ENCODE peak calls at places on chromosomes 4 and X, in four cellular contexts. Z is astrocyte, L is fibroblast of the aortic adventitia, G is H1. K is an unnamed sample.

GRCh38 chrX:31217111-31217510 is 145.3 kb upstream of the FTHL17 start:
- DNase-seq in Z (no peak), L (no peak), G (no peak), K (no peak)

GRCh38 chr4:84146300-84146942 is 352.7 kb downstream of the NKX6-1 start:
- DNase-seq in Z (no peak), L (no peak), G (no peak), K (no peak)

GRCh38 chr4:28010543-28011235 is 1150.0 kb downstream of the STIM2 start:
- DNase-seq in Z (no peak), L (peak; percentile 7), G (no peak), K (peak; percentile 17)

GRCh38 chr4:85703098-85703497 is 228.1 kb downstream of the ARHGAP24 start:
- DNase-seq in Z (no peak), L (no peak), G (no peak), K (peak; percentile 7)

GRCh38 chr4:183185018-183185417 is 86.0 kb downstream of the WWC2 start:
- DNase-seq in Z (peak; percentile 97), L (no peak), G (no peak), K (no peak)

GRCh38 chr4:127759893-127760292 is 22.2 kb upstream of the HSPA4L start:
- DNase-seq in Z (no peak), L (no peak), G (no peak), K (peak; percentile 31)

GRCh38 chrX:154819771-154820341 is 14.6 kb upstream of the MPP1 start:
- DNase-seq in Z (no peak), L (no peak), G (no peak), K (no peak)

GRCh38 chrX:119190251-119190651 is 45.8 kb upstream of the PGRMC1 start:
- DNase-seq in Z (no peak), L (peak; percentile 17), G (no peak), K (peak; percentile 1)

GRCh38 chr4:31290836-31291235 is 570.7 kb downstream of the PCDH7 start:
- DNase-seq in Z (no peak), L (no peak), G (peak; percentile 3), K (no peak)

GRCh38 chr4:165580379-165580905 is 201.6 kb downstream of the CPE start:
- DNase-seq in Z (peak; percentile 99), L (peak; percentile 88), G (no peak), K (peak; percentile 99)

GRCh38 chrX:22246620-22247019 is 26.1 kb upstream of the CBLL2 start:
- DNase-seq in Z (peak; percentile 79), L (peak; percentile 40), G (no peak), K (no peak)

GRCh38 chrX:12987900-12988594 is 13.1 kb downstream of the TMSB4X start:
- DNase-seq in Z (no peak), L (no peak), G (no peak), K (no peak)

GRCh38 chr4:42412251-42412650 is 15.0 kb downstream of the SHISA3 start:
- DNase-seq in Z (peak; percentile 93), L (peak; percentile 98), G (no peak), K (peak; percentile 97)

GRCh38 chr4:4677825-4678522 is 136.1 kb upstream of the STX18 start:
- DNase-seq in Z (peak; percentile 29), L (peak; percentile 83), G (no peak), K (peak; percentile 69)

GRCh38 chrX:23661671-23662070 is 5.6 kb upstream of the PRDX4 start:
- DNase-seq in Z (peak; percentile 67), L (peak; percentile 4), G (no peak), K (no peak)

GRCh38 chr4:145293658-145294057 is 113.3 kb upstream of the OTUD4 start:
- DNase-seq in Z (peak; percentile 40), L (no peak), G (no peak), K (no peak)

GRCh38 chrX:129679856-129680255 is 25.1 kb upstream of the APLN start:
- DNase-seq in Z (no peak), L (no peak), G (no peak), K (no peak)

GRCh38 chrX:9055354-9055753 is 21.4 kb upstream of the FAM9B start:
- DNase-seq in Z (no peak), L (no peak), G (no peak), K (no peak)

GRCh38 chr4:186759990-186760389 is 36.3 kb upstream of the FAT1 start:
- DNase-seq in Z (no peak), L (no peak), G (no peak), K (no peak)

GRCh38 chr4:2977116-2978097 is 14.0 kb downstream of the GRK4 start:
- DNase-seq in Z (peak; percentile 72), L (peak; percentile 25), G (no peak), K (peak; percentile 66)

GRCh38 chr4:87068591-87069021 is 133.8 kb downstream of the AFF1 start:
- DNase-seq in Z (no peak), L (no peak), G (no peak), K (peak; percentile 74)

GRCh38 chrX:118484216-118484903 is 11.3 kb upstream of the DOCK11 start:
- DNase-seq in Z (no peak), L (no peak), G (no peak), K (peak; percentile 5)

GRCh38 chr4:136651278-136651667 is 881.0 kb downstream of the PCDH18 start:
- DNase-seq in Z (peak; percentile 20), L (no peak), G (no peak), K (no peak)

GRCh38 chrX:108122748-108123147 is 31.2 kb downstream of the ATG4A start:
- DNase-seq in Z (peak; percentile 72), L (peak; percentile 71), G (no peak), K (peak; percentile 18)

GRCh38 chrX:110384490-110384889 is 25.8 kb downstream of the RTL9 start:
- DNase-seq in Z (peak; percentile 66), L (no peak), G (no peak), K (peak; percentile 19)

GRCh38 chr4:8589831-8590545 is 2.6 kb upstream of the CPZ start:
- DNase-seq in Z (peak; percentile 16), L (no peak), G (no peak), K (no peak)

GRCh38 chrX:88425739-88426138 is 321.3 kb upstream of the CPXCR1 start:
- DNase-seq in Z (no peak), L (peak; percentile 1), G (no peak), K (peak; percentile 5)

GRCh38 chr4:87029356-87029755 is 94.5 kb downstream of the AFF1 start:
- DNase-seq in Z (no peak), L (peak; percentile 42), G (no peak), K (peak; percentile 46)

GRCh38 chr4:99436462-99436861 is 1.3 kb upstream of the ADH7 start:
- DNase-seq in Z (no peak), L (no peak), G (no peak), K (no peak)

DNA sequence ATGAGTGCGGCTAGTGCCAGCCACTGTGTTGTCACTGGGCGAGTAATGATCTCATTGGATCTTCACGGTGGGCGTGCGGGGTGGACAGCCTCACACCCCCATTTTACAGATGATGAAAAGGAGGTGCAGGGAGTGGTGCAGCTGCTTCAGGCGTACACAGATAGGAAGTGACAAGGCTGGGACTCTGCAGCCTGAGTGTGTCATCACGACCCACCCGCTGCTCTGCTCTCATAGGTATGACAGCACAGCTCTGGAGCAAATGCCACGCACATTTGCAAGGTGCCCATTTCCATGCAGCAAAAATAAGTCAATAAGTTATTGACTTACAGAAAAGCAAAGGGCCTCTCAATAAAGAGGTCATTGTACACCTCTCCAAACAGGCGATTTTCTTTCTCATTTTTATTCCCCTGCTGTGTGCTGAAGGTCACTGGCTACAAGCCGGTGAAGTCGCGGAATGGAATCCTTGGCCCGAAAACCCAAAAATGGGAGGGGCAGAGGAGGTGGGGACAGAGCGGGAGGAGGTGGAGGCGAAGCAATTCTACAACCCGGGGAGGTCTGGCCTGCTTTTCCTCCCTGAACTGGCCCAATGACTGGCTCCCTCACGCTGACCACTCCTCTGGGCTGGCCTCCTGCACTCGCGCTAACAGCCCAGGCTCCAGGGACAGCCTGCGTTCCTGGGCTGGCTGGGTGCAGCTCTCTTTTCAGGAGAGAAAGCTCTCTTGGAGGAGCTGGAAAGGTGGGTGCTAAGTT is at the start of gene SOD3:
- DNase-seq in Z (peak; percentile 88), L (peak; percentile 95), G (peak; percentile 53), K (peak; percentile 93)
- H3K4me3 ChIP-seq in Z (peak within 1 kb of the TSS; percentile 29), L (peak within 1 kb of the TSS; percentile 63), G (peak within 1 kb of the TSS; percentile 42), K (peak within 1 kb of the TSS; percentile 34)

DNA sequence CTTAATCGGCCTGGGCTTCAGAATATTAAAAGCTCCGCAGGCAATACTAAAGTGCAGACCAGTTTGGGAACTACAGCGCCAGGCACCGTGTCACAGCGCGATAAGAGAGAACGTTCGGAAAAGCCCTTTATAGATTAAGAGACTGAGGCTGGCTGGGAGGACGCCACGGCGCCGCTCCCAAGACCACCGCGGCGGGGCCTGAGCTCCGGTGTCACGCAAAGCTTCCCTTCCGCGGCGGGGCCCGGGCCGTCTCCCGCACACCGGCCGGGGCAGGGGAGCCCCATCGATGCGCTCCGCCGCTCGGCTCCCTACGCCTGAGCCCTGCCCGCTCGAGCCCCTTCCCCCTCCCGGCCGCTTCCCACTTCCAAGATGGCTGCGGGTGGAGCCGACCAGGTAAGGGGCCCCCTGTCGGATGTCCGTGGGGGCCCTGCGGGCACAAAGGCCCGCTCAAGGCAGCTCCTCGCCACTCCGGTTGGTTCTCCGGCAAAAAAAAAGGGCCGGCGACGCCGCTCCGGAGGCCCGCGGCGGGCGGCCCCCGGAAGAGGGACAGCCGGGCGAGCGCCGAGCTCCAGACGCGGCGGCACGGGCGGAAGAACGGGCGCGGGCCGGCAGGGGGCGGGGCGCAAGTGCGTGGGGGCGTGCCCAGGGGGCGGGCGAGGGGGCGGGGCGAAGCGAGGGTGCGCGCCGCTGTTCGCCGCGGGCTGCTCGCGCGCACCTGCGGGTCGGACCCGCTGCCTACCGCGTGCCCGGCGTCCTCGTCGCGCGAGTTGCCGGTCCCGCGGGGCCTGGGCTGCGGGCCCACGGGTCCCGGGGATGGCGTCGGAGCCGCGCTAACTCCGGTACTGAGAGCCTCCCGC is at the start of gene TBC1D14:
- DNase-seq in Z (peak; percentile 72), L (peak; percentile 78), G (no peak), K (peak; percentile 89)
- TF ChIP-seq CTCF in Z (no peak), L (peak; percentile 14), G (no peak), K (no peak)

GRCh38 chr4:48193096-48193836 is 59.2 kb upstream of the TXK start:
- DNase-seq in Z (no peak), L (no peak), G (no peak), K (no peak)
- H3K4me3 ChIP-seq in Z (no peak overlapping the region), L (no peak overlapping the region), G (no peak overlapping the region), K (no peak overlapping the region)

GRCh38 chr4:63349674-63350025 is 1059.6 kb downstream of the TECRL start:
- DNase-seq in Z (no peak), L (no peak), G (no peak), K (no peak)

GRCh38 chr4:63348735-63349673 is 1060.2 kb downstream of the TECRL start:
- DNase-seq in Z (no peak), L (no peak), G (no peak), K (no peak)
- TF ChIP-seq CTCF in Z (no peak), L (no peak), G (no peak), K (no peak)

DNA sequence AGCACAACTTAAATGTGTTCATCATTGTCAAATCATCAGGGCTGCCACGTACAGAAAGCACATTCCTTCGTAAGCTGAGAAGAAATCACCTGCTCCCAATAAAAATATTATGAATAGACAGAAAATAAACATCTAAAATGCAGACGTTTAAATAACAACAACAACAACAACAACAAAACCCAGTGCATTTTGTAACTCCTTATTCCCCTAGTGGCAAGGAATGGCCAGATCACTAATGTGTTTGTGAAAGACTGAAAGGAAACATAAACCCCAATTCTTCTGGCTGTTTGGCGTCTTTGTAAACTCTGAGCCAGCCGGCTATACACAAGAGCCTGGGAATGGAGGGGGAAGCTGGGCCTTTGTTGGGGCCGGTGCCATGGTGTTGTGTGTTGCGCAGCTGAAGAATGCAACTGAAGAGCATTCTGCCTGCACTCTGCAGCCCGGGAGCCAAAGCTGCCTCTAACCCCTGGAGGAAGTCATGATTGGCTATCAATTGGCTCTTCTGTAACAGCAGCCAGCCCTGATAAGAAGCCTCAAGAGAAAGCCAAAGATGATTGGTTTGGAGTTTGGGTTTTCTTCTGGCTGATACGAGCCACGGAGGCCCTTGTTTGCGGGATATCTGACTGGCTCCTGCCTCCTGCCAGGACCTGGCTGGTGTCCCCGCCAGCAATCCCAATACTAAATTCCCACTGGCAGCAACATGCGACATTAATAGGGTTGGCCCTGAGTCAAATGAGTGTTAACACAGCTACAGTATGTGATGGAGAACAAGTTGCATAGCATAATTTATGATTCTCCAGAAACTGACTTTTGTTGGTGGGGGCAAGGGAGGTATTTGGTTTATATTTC is 89.7 kb upstream of the TFDP3 start:
- DNase-seq in Z (no peak), L (peak; percentile 5), G (peak; percentile 23), K (no peak)
- H3K4me3 ChIP-seq in Z (no peak overlapping the region), L (no peak overlapping the region), G (no peak overlapping the region), K (no peak overlapping the region)